ENCODE peak calls at places on chromosomes 4 and X, in six cellular contexts. J, L, U, G, B and M are unnamed samples.

GRCh38 chr4:147727476-147728028 is 4.3 kb upstream of the ARHGAP10 start:
- DNase-seq in J (no peak), L (no peak), U (no peak), G (no peak), B (no peak), M (no peak)

GRCh38 chrX:11908371-11908770 is 150.3 kb downstream of the MSL3 start:
- DNase-seq in J (no peak), L (no peak), U (no peak), G (no peak), B (no peak), M (no peak)

GRCh38 chr4:108571027-108571569 is 49.3 kb upstream of the RPL34 start:
- DNase-seq in J (no peak), L (no peak), U (no peak), G (no peak), B (no peak), M (no peak)

GRCh38 chrX:153971632-153972367 is at the start of gene HCFC1:
- DNase-seq in J (peak; percentile 86), L (no peak), U (no peak), G (peak; percentile 84), B (peak; percentile 88), M (peak; percentile 85)

GRCh38 chr4:98510757-98511517 is 147.5 kb downstream of the TSPAN5 start:
- DNase-seq in J (no peak), L (no peak), U (no peak), G (no peak), B (no peak), M (no peak)

GRCh38 chr4:743463-744211 is 38.0 kb downstream of the PCGF3 start:
- DNase-seq in J (no peak), L (no peak), U (no peak), G (no peak), B (no peak), M (no peak)

GRCh38 chr4:41212221-41213203 is 1.8 kb downstream of the APBB2 start:
- DNase-seq in J (no peak), L (no peak), U (no peak), G (peak; percentile 45), B (no peak), M (peak; percentile 75)

GRCh38 chrX:127058220-127058619 is 238.7 kb downstream of the PRR32 start:
- DNase-seq in J (no peak), L (no peak), U (no peak), G (no peak), B (no peak), M (no peak)

GRCh38 chr4:17794730-17795129 is 13.3 kb upstream of the FAM184B start:
- DNase-seq in J (no peak), L (no peak), U (no peak), G (no peak), B (no peak), M (no peak)

GRCh38 chr4:55032788-55033187 is 92.6 kb downstream of the KDR start:
- DNase-seq in J (no peak), L (no peak), U (no peak), G (no peak), B (no peak), M (no peak)

GRCh38 chr4:1300466-1301455 is 11.1 kb downstream of the MAEA start:
- DNase-seq in J (no peak), L (no peak), U (no peak), G (peak; percentile 15), B (no peak), M (peak; percentile 74)

GRCh38 chr4:1718095-1718850 is 2.9 kb downstream of the TMEM129 start:
- DNase-seq in J (peak; percentile 22), L (no peak), U (no peak), G (no peak), B (no peak), M (no peak)

GRCh38 chr4:161936625-161937133 is 227.1 kb downstream of the FSTL5 start:
- DNase-seq in J (no peak), L (no peak), U (no peak), G (no peak), B (no peak), M (no peak)

GRCh38 chr4:152266831-152267480 is 268.9 kb downstream of the FBXW7 start:
- DNase-seq in J (no peak), L (no peak), U (no peak), G (no peak), B (no peak), M (no peak)